ENCODE peak calls at places on chromosomes 13 and 19, in nine cellular contexts. C, F, Y, T, I, J, N, V and X are unnamed samples.

GRCh38 chr13:96821381-96821780 is 172.9 kb downstream of the OXGR1 start:
- DNase-seq in C (no peak), F (peak), Y (no peak), T (no peak), I (no peak), J (no peak), N (no peak), V (peak), X (no peak)

GRCh38 chr13:73288596-73288995 is 229.8 kb downstream of the KLF5 start:
- DNase-seq in C (no peak), F (no peak), Y (no peak), T (no peak), I (no peak), J (no peak), N (no peak), V (no peak), X (no peak)

GRCh38 chr13:77177646-77178045 is 149.2 kb downstream of the MYCBP2 start:
- DNase-seq in C (no peak), F (peak), Y (no peak), T (no peak), I (no peak), J (no peak), N (no peak), V (no peak), X (no peak)

GRCh38 chr19:54164369-54165068 is 5.0 kb upstream of the LENG1 start:
- DNase-seq in C (peak), F (no peak), Y (no peak), T (peak), I (peak), J (peak), N (no peak), V (peak), X (peak)

GRCh38 chr13:42930136-42930535 is 61.9 kb downstream of the EPSTI1 start:
- DNase-seq in C (no peak), F (no peak), Y (no peak), T (no peak), I (no peak), J (no peak), N (no peak), V (no peak), X (no peak)

GRCh38 chr13:21884299-21884878 is 213.5 kb downstream of the FGF9 start:
- DNase-seq in C (no peak), F (no peak), Y (no peak), T (no peak), I (no peak), J (no peak), N (no peak), V (no peak), X (no peak)

GRCh38 chr13:24670927-24671326 is 9.3 kb upstream of the ATP12A start:
- DNase-seq in C (no peak), F (no peak), Y (no peak), T (peak), I (no peak), J (no peak), N (no peak), V (no peak), X (no peak)

GRCh38 chr19:3360494-3361383 is 5.6 kb upstream of the NFIC start:
- DNase-seq in C (peak), F (no peak), Y (no peak), T (no peak), I (peak), J (peak), N (peak), V (no peak), X (peak)

GRCh38 chr19:33778089-33778791 is 18.4 kb upstream of the KCTD15 start:
- DNase-seq in C (peak), F (no peak), Y (peak), T (peak), I (peak), J (peak), N (peak), V (peak), X (peak)

GRCh38 chr13:35923347-35923746 is 207.8 kb downstream of the DCLK1 start:
- DNase-seq in C (peak), F (peak), Y (no peak), T (no peak), I (peak), J (no peak), N (no peak), V (peak), X (no peak)

GRCh38 chr19:51325161-51325979 is 13.9 kb downstream of the IGLON5 start:
- DNase-seq in C (no peak), F (no peak), Y (no peak), T (no peak), I (no peak), J (no peak), N (no peak), V (no peak), X (peak)

GRCh38 chr19:18419699-18420460 is 682 bp downstream of the SSBP4 start:
- DNase-seq in C (no peak), F (no peak), Y (no peak), T (no peak), I (no peak), J (peak), N (no peak), V (no peak), X (peak)

GRCh38 chr19:3656073-3656746 is 29.6 kb upstream of the CACTIN start:
- DNase-seq in C (no peak), F (no peak), Y (no peak), T (no peak), I (no peak), J (no peak), N (no peak), V (peak), X (no peak)

GRCh38 chr19:4473708-4474503 is 1.8 kb downstream of the HDGFL2 start:
- DNase-seq in C (no peak), F (no peak), Y (no peak), T (no peak), I (no peak), J (no peak), N (no peak), V (no peak), X (no peak)

GRCh38 chr19:34365463-34366401 is 736 bp downstream of the GPI start:
- DNase-seq in C (peak), F (no peak), Y (no peak), T (peak), I (peak), J (peak), N (no peak), V (peak), X (peak)

GRCh38 chr19:28980236-28980868 is 232.6 kb downstream of the UQCRFS1 start:
- DNase-seq in C (no peak), F (no peak), Y (no peak), T (peak), I (no peak), J (no peak), N (no peak), V (peak), X (no peak)

GRCh38 chr13:51231456-51231855 is 9.3 kb downstream of the FAM124A start:
- DNase-seq in C (no peak), F (no peak), Y (no peak), T (peak), I (no peak), J (no peak), N (no peak), V (no peak), X (no peak)

GRCh38 chr19:45597425-45598111 is 4.4 kb downstream of the GPR4 start:
- DNase-seq in C (no peak), F (no peak), Y (no peak), T (no peak), I (no peak), J (no peak), N (no peak), V (no peak), X (no peak)

GRCh38 chr13:32851083-32852064 is 164.8 kb upstream of the KL start:
- DNase-seq in C (no peak), F (no peak), Y (no peak), T (no peak), I (no peak), J (no peak), N (no peak), V (no peak), X (no peak)

GRCh38 chr19:56189785-56190184 is 7.8 kb downstream of the ZSCAN5B start:
- DNase-seq in C (no peak), F (no peak), Y (no peak), T (no peak), I (no peak), J (no peak), N (no peak), V (no peak), X (no peak)

GRCh38 chr19:56191711-56192110 is 5.9 kb downstream of the ZSCAN5B start:
- DNase-seq in C (no peak), F (no peak), Y (no peak), T (no peak), I (no peak), J (no peak), N (no peak), V (no peak), X (no peak)

GRCh38 chr19:56193981-56194380 is 3.6 kb downstream of the ZSCAN5B start:
- DNase-seq in C (no peak), F (no peak), Y (no peak), T (no peak), I (no peak), J (no peak), N (no peak), V (no peak), X (no peak)

GRCh38 chr19:56191115-56191514 is 6.5 kb downstream of the ZSCAN5B start:
- DNase-seq in C (no peak), F (no peak), Y (no peak), T (no peak), I (no peak), J (no peak), N (no peak), V (no peak), X (no peak)
- TF ChIP-seq CTCF in C (no peak), F (no peak), Y (no peak), T (peak), I (no peak), J (no peak), N (no peak), V (no peak), X (no peak)

GRCh38 chr13:107208889-107209288 is 641.0 kb upstream of the ARGLU1 start:
- DNase-seq in C (no peak), F (no peak), Y (no peak), T (no peak), I (no peak), J (no peak), N (no peak), V (no peak), X (no peak)
- H3K27ac ChIP-seq in C (no peak), F (no peak), Y (no peak), T (no peak), I (peak), J (no peak), N (no peak), V (no peak), X (no peak)

DNA sequence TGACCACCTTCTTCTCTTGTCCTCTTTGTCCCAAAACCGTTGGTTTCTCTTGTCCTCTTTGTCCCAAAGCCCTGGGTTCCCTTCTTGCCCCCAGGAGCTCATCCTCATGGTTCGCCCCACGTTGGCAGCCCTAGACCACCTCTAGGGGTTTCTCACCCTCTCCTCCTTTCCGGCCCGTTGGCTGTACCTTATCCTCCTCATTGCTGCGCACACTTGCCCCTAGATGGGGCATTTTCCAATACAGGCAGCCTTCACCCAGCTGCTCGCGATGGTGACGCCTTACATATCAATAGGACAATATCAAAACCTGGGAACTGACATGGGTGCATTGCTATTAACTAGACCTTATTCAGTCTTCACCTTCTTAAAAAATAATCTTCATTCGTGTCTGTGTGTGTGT is 86.5 kb downstream of the IPO5 start:
- DNase-seq in C (no peak), F (no peak), Y (no peak), T (no peak), I (no peak), J (no peak), N (no peak), V (no peak), X (no peak)
- TF ChIP-seq CTCF in C (no peak), F (no peak), Y (no peak), T (peak), I (no peak), J (no peak), N (no peak), V (no peak), X (no peak)

GRCh38 chr19:42422576-42423461 is 4.4 kb downstream of the LIPE start:
- DNase-seq in C (no peak), F (no peak), Y (peak), T (peak), I (peak), J (no peak), N (no peak), V (no peak), X (peak)

GRCh38 chr19:42420055-42420544 is 7.1 kb downstream of the LIPE start:
- DNase-seq in C (peak), F (peak), Y (peak), T (peak), I (no peak), J (no peak), N (no peak), V (peak), X (peak)

GRCh38 chr19:42421591-42422031 is 5.6 kb downstream of the LIPE start:
- DNase-seq in C (peak), F (peak), Y (no peak), T (no peak), I (no peak), J (no peak), N (no peak), V (no peak), X (no peak)

GRCh38 chr19:42422092-42422575 is 5.1 kb downstream of the LIPE start:
- DNase-seq in C (peak), F (no peak), Y (no peak), T (no peak), I (peak), J (no peak), N (no peak), V (no peak), X (no peak)

GRCh38 chr19:42421101-42421500 is 6.1 kb downstream of the LIPE start:
- DNase-seq in C (no peak), F (no peak), Y (no peak), T (no peak), I (no peak), J (no peak), N (no peak), V (no peak), X (no peak)
- H3K27ac ChIP-seq in C (peak), F (peak), Y (no peak), T (no peak), I (peak), J (no peak), N (peak), V (no peak), X (no peak)